ENCODE peak calls at places on chromosome 12, in five cellular contexts. One of them, this sample, is unnamed.

GRCh38 chr12:132522586-132523380 is 32.8 kb downstream of the FBRSL1 start:
- DNase-seq in glutamatergic neuron: no peak
- DNase-seq in Peyer's patch: no peak
- DNase-seq in RWPE1: no peak
- DNase-seq in nephron progenitor cell: no peak
- DNase-seq in this sample: no peak

GRCh38 chr12:69689638-69690037 is 9.5 kb downstream of the BEST3 start:
- DNase-seq in Peyer's patch: no peak
- DNase-seq in RWPE1: no peak
- DNase-seq in glutamatergic neuron: no peak
- DNase-seq in nephron progenitor cell: no peak
- DNase-seq in this sample: no peak

GRCh38 chr12:48932878-48933277 is 7.6 kb upstream of the FKBP11 start:
- DNase-seq in nephron progenitor cell: no peak
- DNase-seq in RWPE1: no peak
- DNase-seq in Peyer's patch: no peak
- DNase-seq in glutamatergic neuron: no peak
- DNase-seq in this sample: peak; percentile 43

GRCh38 chr12:125228519-125229260 is 163.5 kb downstream of the AACS start:
- DNase-seq in RWPE1: no peak
- DNase-seq in nephron progenitor cell: no peak
- DNase-seq in glutamatergic neuron: no peak
- DNase-seq in Peyer's patch: no peak
- DNase-seq in this sample: no peak

GRCh38 chr12:93204896-93205295 is 172.8 kb upstream of the NUDT4 start:
- DNase-seq in nephron progenitor cell: no peak
- DNase-seq in glutamatergic neuron: no peak
- DNase-seq in RWPE1: no peak
- DNase-seq in Peyer's patch: no peak
- DNase-seq in this sample: no peak

GRCh38 chr12:27940756-27941402 is 31.7 kb downstream of the PTHLH start:
- DNase-seq in Peyer's patch: peak; percentile 80
- DNase-seq in nephron progenitor cell: peak; percentile 72
- DNase-seq in glutamatergic neuron: peak; percentile 81
- DNase-seq in RWPE1: peak; percentile 67
- DNase-seq in this sample: peak; percentile 16

GRCh38 chr12:127677537-127678131 is 589.3 kb upstream of the TMEM132C start:
- DNase-seq in Peyer's patch: peak; percentile 67
- DNase-seq in RWPE1: peak; percentile 53
- DNase-seq in glutamatergic neuron: peak; percentile 83
- DNase-seq in nephron progenitor cell: peak; percentile 80
- DNase-seq in this sample: no peak

GRCh38 chr12:92524489-92524888 is 178.3 kb upstream of the PLEKHG7 start:
- DNase-seq in glutamatergic neuron: no peak
- DNase-seq in Peyer's patch: no peak
- DNase-seq in nephron progenitor cell: no peak
- DNase-seq in RWPE1: no peak
- DNase-seq in this sample: no peak

GRCh38 chr12:42483534-42483857 is 106.0 kb downstream of the PRICKLE1 start:
- DNase-seq in glutamatergic neuron: no peak
- DNase-seq in RWPE1: peak; percentile 36
- DNase-seq in nephron progenitor cell: peak; percentile 71
- DNase-seq in Peyer's patch: no peak
- DNase-seq in this sample: peak; percentile 17

GRCh38 chr12:52082026-52082667 is 2.6 kb downstream of the SMIM41 start:
- DNase-seq in nephron progenitor cell: peak; percentile 59
- DNase-seq in glutamatergic neuron: peak; percentile 46
- DNase-seq in RWPE1: no peak
- DNase-seq in Peyer's patch: no peak
- DNase-seq in this sample: no peak

GRCh38 chr12:68495666-68496065 is 115.0 kb upstream of the RAP1B start:
- DNase-seq in Peyer's patch: no peak
- DNase-seq in RWPE1: no peak
- DNase-seq in glutamatergic neuron: no peak
- DNase-seq in nephron progenitor cell: no peak
- DNase-seq in this sample: no peak

GRCh38 chr12:80151131-80151530 is 51.8 kb downstream of the OTOGL start:
- DNase-seq in nephron progenitor cell: no peak
- DNase-seq in glutamatergic neuron: no peak
- DNase-seq in RWPE1: no peak
- DNase-seq in Peyer's patch: no peak
- DNase-seq in this sample: no peak

GRCh38 chr12:25382311-25383106 is 131.8 kb upstream of the KRAS start:
- DNase-seq in Peyer's patch: no peak
- DNase-seq in glutamatergic neuron: no peak
- DNase-seq in nephron progenitor cell: no peak
- DNase-seq in RWPE1: no peak
- DNase-seq in this sample: no peak

GRCh38 chr12:108238474-108238873 is 100.6 kb downstream of the CMKLR1 start:
- DNase-seq in Peyer's patch: no peak
- DNase-seq in nephron progenitor cell: no peak
- DNase-seq in glutamatergic neuron: no peak
- DNase-seq in RWPE1: no peak
- DNase-seq in this sample: no peak

GRCh38 chr12:108239378-108239777 is 99.7 kb downstream of the CMKLR1 start:
- DNase-seq in RWPE1: no peak
- DNase-seq in Peyer's patch: no peak
- DNase-seq in nephron progenitor cell: no peak
- DNase-seq in glutamatergic neuron: no peak
- DNase-seq in this sample: no peak

GRCh38 chr12:108235231-108235959 is 103.7 kb downstream of the CMKLR1 start:
- DNase-seq in glutamatergic neuron: no peak
- DNase-seq in RWPE1: no peak
- DNase-seq in Peyer's patch: no peak
- DNase-seq in nephron progenitor cell: no peak
- DNase-seq in this sample: no peak

GRCh38 chr12:108236366-108236765 is 102.7 kb downstream of the CMKLR1 start:
- DNase-seq in Peyer's patch: no peak
- DNase-seq in RWPE1: no peak
- DNase-seq in nephron progenitor cell: no peak
- DNase-seq in glutamatergic neuron: no peak
- DNase-seq in this sample: no peak

DNA sequence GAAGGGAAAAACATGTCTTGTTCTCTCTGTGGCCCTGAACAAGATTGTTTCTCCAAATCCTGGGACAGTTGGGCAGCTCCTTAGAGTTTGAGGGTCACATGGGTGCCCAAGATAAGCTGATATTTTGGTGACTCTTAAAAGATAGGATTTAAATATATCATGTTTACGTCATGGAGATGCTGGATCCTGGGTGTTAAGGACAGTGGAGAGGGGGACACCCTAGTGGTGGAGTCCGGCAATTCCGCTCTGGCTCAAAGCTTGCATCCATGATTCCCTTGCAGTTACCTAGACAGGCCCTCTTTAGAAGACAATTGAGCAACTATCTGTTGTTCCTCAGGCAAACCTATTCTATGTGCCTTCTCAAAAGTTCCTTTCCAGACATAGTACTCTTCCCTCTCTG is 101.8 kb downstream of the CMKLR1 start:
- DNase-seq in glutamatergic neuron: peak; percentile 30
- DNase-seq in Peyer's patch: no peak
- DNase-seq in RWPE1: no peak
- DNase-seq in nephron progenitor cell: no peak
- DNase-seq in this sample: no peak
- TF ChIP-seq CTCF in glutamatergic neuron: no peak
- TF ChIP-seq CTCF in Peyer's patch: no peak
- TF ChIP-seq CTCF in RWPE1: no peak
- TF ChIP-seq CTCF in nephron progenitor cell: peak; percentile 24
- TF ChIP-seq CTCF in this sample: no peak

DNA sequence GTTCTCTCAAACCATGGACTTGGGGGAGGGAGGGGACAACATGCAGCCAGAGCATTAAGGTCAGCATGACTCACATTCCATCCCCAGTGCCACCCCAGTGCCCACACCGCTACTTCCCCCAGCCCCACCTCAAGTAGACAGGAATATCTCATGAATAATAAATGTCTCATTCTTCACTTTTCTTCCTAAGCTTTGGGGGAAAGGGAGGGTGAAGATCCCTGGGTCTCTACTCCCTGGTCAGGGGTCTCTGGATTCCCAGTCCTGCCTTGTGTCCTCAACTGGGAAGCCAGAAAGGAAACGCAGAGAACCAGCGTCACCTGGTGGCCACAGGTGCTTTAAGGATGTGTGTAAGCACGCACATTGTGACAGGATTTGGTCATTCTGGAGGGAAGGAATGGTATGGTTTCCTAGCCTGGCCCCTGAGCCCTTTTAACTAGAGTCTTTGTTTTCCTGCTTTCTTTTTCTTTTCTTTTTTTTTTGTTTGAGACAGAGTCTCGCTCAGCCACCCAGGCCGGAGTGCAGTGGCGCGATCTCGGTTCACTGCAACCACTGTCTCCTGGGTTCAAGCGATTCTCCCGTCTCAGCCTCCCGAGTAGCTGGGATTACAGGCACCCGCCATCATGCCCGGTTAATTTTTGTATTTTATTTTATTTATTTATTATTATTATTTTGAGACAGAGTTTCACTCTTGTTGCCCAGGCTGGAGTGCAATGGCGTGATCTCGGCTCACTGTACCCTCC is 3.4 kb downstream of the GPR84 start:
- DNase-seq in Peyer's patch: peak; percentile 83
- DNase-seq in RWPE1: peak; percentile 46
- DNase-seq in nephron progenitor cell: peak; percentile 86
- DNase-seq in glutamatergic neuron: peak; percentile 94
- DNase-seq in this sample: no peak
- TF ChIP-seq CTCF in Peyer's patch: peak; percentile 64
- TF ChIP-seq CTCF in RWPE1: peak; percentile 88
- TF ChIP-seq CTCF in nephron progenitor cell: peak; percentile 87
- TF ChIP-seq CTCF in glutamatergic neuron: peak; percentile 64
- TF ChIP-seq CTCF in this sample: peak; percentile 20

GRCh38 chr12:129186952-129187351 is 333.7 kb downstream of the GLT1D1 start:
- DNase-seq in RWPE1: no peak
- DNase-seq in Peyer's patch: no peak
- DNase-seq in nephron progenitor cell: no peak
- DNase-seq in glutamatergic neuron: no peak
- DNase-seq in this sample: no peak
- TF ChIP-seq CTCF in RWPE1: no peak
- TF ChIP-seq CTCF in Peyer's patch: no peak
- TF ChIP-seq CTCF in nephron progenitor cell: no peak
- TF ChIP-seq CTCF in glutamatergic neuron: no peak
- TF ChIP-seq CTCF in this sample: no peak

GRCh38 chr12:39006286-39006685 is 100.9 kb upstream of the CPNE8 start:
- DNase-seq in RWPE1: no peak
- DNase-seq in nephron progenitor cell: no peak
- DNase-seq in Peyer's patch: no peak
- DNase-seq in glutamatergic neuron: no peak
- DNase-seq in this sample: no peak

GRCh38 chr12:39012870-39013269 is 107.5 kb upstream of the CPNE8 start:
- DNase-seq in nephron progenitor cell: no peak
- DNase-seq in Peyer's patch: no peak
- DNase-seq in RWPE1: no peak
- DNase-seq in glutamatergic neuron: no peak
- DNase-seq in this sample: no peak

GRCh38 chr12:39005671-39006070 is 100.3 kb upstream of the CPNE8 start:
- DNase-seq in glutamatergic neuron: no peak
- DNase-seq in nephron progenitor cell: no peak
- DNase-seq in RWPE1: no peak
- DNase-seq in Peyer's patch: no peak
- DNase-seq in this sample: no peak

GRCh38 chr12:39011161-39011560 is 105.8 kb upstream of the CPNE8 start:
- DNase-seq in nephron progenitor cell: no peak
- DNase-seq in Peyer's patch: no peak
- DNase-seq in glutamatergic neuron: no peak
- DNase-seq in RWPE1: no peak
- DNase-seq in this sample: no peak

GRCh38 chr12:39010406-39010805 is 105.0 kb upstream of the CPNE8 start:
- DNase-seq in RWPE1: no peak
- DNase-seq in glutamatergic neuron: no peak
- DNase-seq in nephron progenitor cell: no peak
- DNase-seq in Peyer's patch: no peak
- DNase-seq in this sample: no peak
- TF ChIP-seq CTCF in RWPE1: no peak
- TF ChIP-seq CTCF in glutamatergic neuron: no peak
- TF ChIP-seq CTCF in nephron progenitor cell: no peak
- TF ChIP-seq CTCF in Peyer's patch: no peak
- TF ChIP-seq CTCF in this sample: no peak

GRCh38 chr12:12645485-12645884 is 33.8 kb downstream of the CREBL2 start:
- DNase-seq in Peyer's patch: no peak
- DNase-seq in RWPE1: peak; percentile 5
- DNase-seq in nephron progenitor cell: no peak
- DNase-seq in glutamatergic neuron: no peak
- DNase-seq in this sample: no peak
- TF ChIP-seq CTCF in Peyer's patch: peak; percentile 61
- TF ChIP-seq CTCF in RWPE1: no peak
- TF ChIP-seq CTCF in nephron progenitor cell: no peak
- TF ChIP-seq CTCF in glutamatergic neuron: peak; percentile 45
- TF ChIP-seq CTCF in this sample: peak; percentile 67

GRCh38 chr12:119689935-119690500 is 22.1 kb downstream of the PRKAB1 start:
- DNase-seq in nephron progenitor cell: no peak
- DNase-seq in glutamatergic neuron: no peak
- DNase-seq in RWPE1: no peak
- DNase-seq in Peyer's patch: no peak
- DNase-seq in this sample: no peak
- TF ChIP-seq CTCF in nephron progenitor cell: no peak
- TF ChIP-seq CTCF in glutamatergic neuron: no peak
- TF ChIP-seq CTCF in RWPE1: no peak
- TF ChIP-seq CTCF in Peyer's patch: no peak
- TF ChIP-seq CTCF in this sample: no peak

GRCh38 chr12:18403182-18403581 is 141.9 kb downstream of the PIK3C2G start:
- DNase-seq in RWPE1: no peak
- DNase-seq in nephron progenitor cell: no peak
- DNase-seq in glutamatergic neuron: no peak
- DNase-seq in Peyer's patch: no peak
- DNase-seq in this sample: no peak
- TF ChIP-seq CTCF in RWPE1: no peak
- TF ChIP-seq CTCF in nephron progenitor cell: no peak
- TF ChIP-seq CTCF in glutamatergic neuron: no peak
- TF ChIP-seq CTCF in Peyer's patch: no peak
- TF ChIP-seq CTCF in this sample: no peak

DNA sequence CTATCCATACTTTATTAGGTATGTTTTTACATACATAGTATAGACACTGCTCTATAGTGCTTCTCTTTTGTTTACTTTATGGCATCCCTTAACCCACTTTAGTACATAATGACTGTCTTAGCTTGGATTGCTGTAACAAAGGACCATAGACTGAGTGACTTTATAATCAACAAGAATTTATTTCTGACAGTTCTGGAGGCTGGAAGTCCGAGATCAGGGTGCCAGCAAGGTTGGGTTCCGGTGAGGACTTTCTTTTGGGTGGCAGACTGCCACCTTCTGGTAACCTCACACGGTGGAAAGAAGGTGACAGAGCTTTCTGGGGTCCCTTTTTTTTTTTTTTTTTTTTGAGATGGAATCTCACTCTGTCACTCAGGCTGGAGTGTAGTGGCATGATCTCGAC is 48.6 kb upstream of the PPM1H start:
- DNase-seq in nephron progenitor cell: no peak
- DNase-seq in RWPE1: no peak
- DNase-seq in glutamatergic neuron: no peak
- DNase-seq in Peyer's patch: no peak
- DNase-seq in this sample: no peak
- TF ChIP-seq CTCF in nephron progenitor cell: no peak
- TF ChIP-seq CTCF in RWPE1: no peak
- TF ChIP-seq CTCF in glutamatergic neuron: no peak
- TF ChIP-seq CTCF in Peyer's patch: no peak
- TF ChIP-seq CTCF in this sample: no peak

DNA sequence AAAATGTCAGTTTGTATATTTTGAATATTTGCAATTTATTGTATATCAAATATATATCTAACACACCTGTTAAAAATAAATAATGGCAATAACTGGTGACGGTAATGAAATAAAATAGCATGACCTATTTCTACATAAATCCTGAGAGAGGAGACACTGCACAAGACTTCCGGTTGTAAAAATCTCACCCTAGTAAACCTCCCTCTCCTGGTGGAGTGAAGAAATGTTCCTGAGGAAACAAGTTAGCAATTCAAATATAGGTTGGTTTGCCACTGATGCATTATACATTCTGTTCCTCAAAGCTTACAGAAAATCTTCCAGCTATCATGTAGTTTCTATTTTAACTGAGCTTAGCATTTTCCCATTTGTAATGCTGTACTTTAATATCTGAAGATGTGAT is 166.2 kb upstream of the SYT10 start:
- DNase-seq in Peyer's patch: no peak
- DNase-seq in RWPE1: peak; percentile 22
- DNase-seq in glutamatergic neuron: no peak
- DNase-seq in nephron progenitor cell: no peak
- DNase-seq in this sample: no peak
- TF ChIP-seq CTCF in Peyer's patch: peak; percentile 6
- TF ChIP-seq CTCF in RWPE1: peak; percentile 18
- TF ChIP-seq CTCF in glutamatergic neuron: peak; percentile 36
- TF ChIP-seq CTCF in nephron progenitor cell: peak; percentile 35
- TF ChIP-seq CTCF in this sample: no peak

This sample was measured in natural killer cell.